ENCODE peak calls at places on chromosomes 2 and 18, in four cellular contexts. X is A549, T is LHCN-M2, Y is lung. B is an unnamed sample.

GRCh38 chr2:46963210-46963609 is 47.6 kb upstream of the MCFD2 start:
- DNase-seq in X (no peak), T (no peak), Y (no peak), B (no peak)

GRCh38 chr2:70718736-70719135 is 49.3 kb downstream of the ADD2 start:
- DNase-seq in X (no peak), Y (no peak), T (no peak), B (no peak)

GRCh38 chr2:96241901-96242611 is 23.7 kb downstream of the TMEM127 start:
- DNase-seq in T (no peak), Y (peak), X (no peak), B (peak)

GRCh38 chr2:232689152-232689910 is 7.8 kb upstream of the GIGYF2 start:
- DNase-seq in Y (no peak), T (peak), X (no peak), B (no peak)

GRCh38 chr2:41867553-41867952 is 180.3 kb upstream of the PKDCC start:
- DNase-seq in X (no peak), Y (no peak), T (no peak), B (no peak)

GRCh38 chr2:48313036-48313877 is 216.7 kb upstream of the STON1 start:
- DNase-seq in T (no peak), Y (no peak), X (no peak), B (no peak)

GRCh38 chr2:127014224-127014623 is 92.7 kb downstream of the BIN1 start:
- DNase-seq in T (no peak), X (no peak), Y (no peak), B (no peak)

GRCh38 chr2:45009928-45010705 is 865 bp upstream of the SIX2 start:
- DNase-seq in Y (peak), X (peak), T (peak), B (no peak)

GRCh38 chr2:127702395-127703009 is 1.2 kb downstream of the SFT2D3 start:
- DNase-seq in Y (no peak), T (no peak), X (no peak), B (no peak)

GRCh38 chr2:148810081-148810480 is 64.9 kb upstream of the KIF5C start:
- DNase-seq in T (no peak), Y (no peak), X (no peak), B (no peak)

GRCh38 chr2:149787206-149787605 is 199.6 kb upstream of the MMADHC start:
- DNase-seq in X (no peak), Y (no peak), T (peak), B (no peak)

GRCh38 chr2:53087282-53087882 is 680.2 kb upstream of the CHAC2 start:
- DNase-seq in Y (no peak), X (no peak), T (peak), B (no peak)

GRCh38 chr18:62450546-62451395 is 72.1 kb upstream of the ZCCHC2 start:
- DNase-seq in Y (peak), T (peak), X (peak), B (peak)

GRCh38 chr2:230895536-230896345 is 29.3 kb downstream of the GPR55 start:
- DNase-seq in Y (no peak), T (no peak), X (no peak), B (no peak)